ENCODE peak calls at places on chromosome 18, in four cellular contexts. N, Q, Z and L are unnamed samples.

GRCh38 chr18:5890606-5891360 is 4.5 kb downstream of the TMEM200C start:
- DNase-seq in N (no peak), Q (peak; percentile 15), Z (peak; percentile 26), L (no peak)

GRCh38 chr18:2985628-2986027 is 27.3 kb downstream of the LPIN2 start:
- DNase-seq in N (no peak), Q (peak; percentile 61), Z (no peak), L (no peak)

GRCh38 chr18:13437801-13438506 is 219.4 kb downstream of the LDLRAD4 start:
- DNase-seq in N (no peak), Q (no peak), Z (no peak), L (no peak)

GRCh38 chr18:62258606-62259005 is 66.5 kb upstream of the TNFRSF11A start:
- DNase-seq in N (no peak), Q (no peak), Z (peak; percentile 59), L (no peak)

GRCh38 chr18:6069539-6069938 is 174.2 kb upstream of the TMEM200C start:
- DNase-seq in N (no peak), Q (no peak), Z (no peak), L (no peak)

GRCh38 chr18:54647176-54647575 is 56.1 kb downstream of the DYNAP start:
- DNase-seq in N (no peak), Q (peak; percentile 3), Z (peak; percentile 64), L (no peak)

GRCh38 chr18:59870623-59871130 is 29.1 kb upstream of the PMAIP1 start:
- DNase-seq in N (no peak), Q (peak; percentile 54), Z (no peak), L (peak; percentile 36)

GRCh38 chr18:4293337-4293736 is 161.8 kb downstream of the DLGAP1 start:
- DNase-seq in N (no peak), Q (no peak), Z (no peak), L (no peak)

GRCh38 chr18:21703241-21703820 is 1.2 kb downstream of the ABHD3 start:
- DNase-seq in N (no peak), Q (no peak), Z (peak; percentile 51), L (no peak)

GRCh38 chr18:23437357-23438045 is 15.6 kb upstream of the RIOK3 start:
- DNase-seq in N (peak; percentile 67), Q (peak; percentile 91), Z (peak; percentile 74), L (no peak)

GRCh38 chr18:36578871-36579270 is 249.9 kb downstream of the TPGS2 start:
- DNase-seq in N (no peak), Q (peak; percentile 64), Z (no peak), L (no peak)

GRCh38 chr18:28735731-28736130 is 558.8 kb upstream of the CDH2 start:
- DNase-seq in N (no peak), Q (peak; percentile 54), Z (no peak), L (peak; percentile 76)

GRCh38 chr18:12005542-12006487 is 24.5 kb downstream of the IMPA2 start:
- DNase-seq in N (no peak), Q (no peak), Z (no peak), L (no peak)

GRCh38 chr18:49819768-49820662 is 6.7 kb upstream of the ACAA2 start:
- DNase-seq in N (no peak), Q (no peak), Z (peak; percentile 53), L (no peak)

GRCh38 chr18:14189858-14190257 is 57.6 kb upstream of the ZNF519 start:
- DNase-seq in N (no peak), Q (peak; percentile 82), Z (no peak), L (no peak)

GRCh38 chr18:77209587-77209986 is 40.1 kb upstream of the GALR1 start:
- DNase-seq in N (no peak), Q (peak; percentile 39), Z (no peak), L (no peak)

GRCh38 chr18:23499571-23499889 is 3.8 kb upstream of the RMC1 start:
- DNase-seq in N (no peak), Q (no peak), Z (no peak), L (no peak)

GRCh38 chr18:72652990-72653593 is 109.0 kb upstream of the CBLN2 start:
- DNase-seq in N (no peak), Q (no peak), Z (peak; percentile 28), L (no peak)

GRCh38 chr18:3525870-3526420 is 76.0 kb downstream of the TGIF1 start:
- DNase-seq in N (no peak), Q (no peak), Z (peak; percentile 96), L (no peak)

GRCh38 chr18:74506405-74507119 is 10.4 kb downstream of the CNDP2 start:
- DNase-seq in N (no peak), Q (peak; percentile 71), Z (no peak), L (no peak)

GRCh38 chr18:37403100-37403781 is 162.4 kb downstream of the CELF4 start:
- DNase-seq in N (no peak), Q (peak; percentile 96), Z (no peak), L (peak; percentile 86)

GRCh38 chr18:61749031-61749430 is 143.8 kb downstream of the RNF152 start:
- DNase-seq in N (no peak), Q (no peak), Z (no peak), L (no peak)

GRCh38 chr18:46320928-46321855 is 217.0 kb downstream of the HAUS1 start:
- DNase-seq in N (no peak), Q (peak; percentile 24), Z (no peak), L (peak; percentile 12)

GRCh38 chr18:57128229-57128911 is 18.5 kb upstream of the BOD1L2 start:
- DNase-seq in N (no peak), Q (no peak), Z (no peak), L (no peak)

GRCh38 chr18:7452331-7452730 is 114.8 kb upstream of the PTPRM start:
- DNase-seq in N (no peak), Q (peak; percentile 6), Z (peak; percentile 24), L (no peak)

GRCh38 chr18:48800877-48801727 is 149.7 kb downstream of the SMAD7 start:
- DNase-seq in N (no peak), Q (peak; percentile 81), Z (no peak), L (peak; percentile 13)

GRCh38 chr18:11899063-11899462 is 9.1 kb downstream of the MPPE1 start:
- DNase-seq in N (no peak), Q (no peak), Z (no peak), L (no peak)

GRCh38 chr18:79515944-79516351 is 120.2 kb downstream of the NFATC1 start:
- DNase-seq in N (no peak), Q (no peak), Z (no peak), L (no peak)

GRCh38 chr18:9101730-9102390 is 639 bp upstream of the NDUFV2 start:
- DNase-seq in N (no peak), Q (peak; percentile 81), Z (peak; percentile 64), L (peak; percentile 32)

GRCh38 chr18:59696311-59697235 is 650 bp downstream of the CCBE1 start:
- DNase-seq in N (no peak), Q (peak; percentile 81), Z (no peak), L (no peak)

GRCh38 chr18:62325806-62326645 is 916 bp downstream of the TNFRSF11A start:
- DNase-seq in N (no peak), Q (peak; percentile 41), Z (peak; percentile 43), L (no peak)

GRCh38 chr18:12015697-12016062 is 34.4 kb downstream of the IMPA2 start:
- DNase-seq in N (no peak), Q (peak; percentile 84), Z (no peak), L (peak; percentile 39)

GRCh38 chr18:49041677-49042570 is 91.2 kb upstream of the SMAD7 start:
- DNase-seq in N (no peak), Q (peak; percentile 69), Z (peak; percentile 48), L (no peak)

GRCh38 chr18:79400591-79401381 is 5.1 kb downstream of the NFATC1 start:
- DNase-seq in N (peak; percentile 30), Q (no peak), Z (no peak), L (no peak)